ENCODE peak calls at places on chromosomes 3 and 15, in five cellular contexts. S is GM12865, W is Peyer's patch, E is lower leg skin, R is heart right ventricle. C is an unnamed sample.

GRCh38 chr3:87924485-87924884 is 134.3 kb downstream of the CGGBP1 start:
- DNase-seq in S (no peak), W (no peak), E (no peak), R (no peak), C (no peak)

GRCh38 chr3:197519801-197520211 is 36.0 kb downstream of the BDH1 start:
- DNase-seq in S (no peak), W (no peak), E (no peak), R (no peak), C (no peak)

GRCh38 chr3:153768559-153769469 is 352.4 kb upstream of the ARHGEF26 start:
- DNase-seq in S (peak), W (no peak), E (no peak), R (no peak), C (no peak)

GRCh38 chr3:158912621-158913020 is 110.8 kb downstream of the MFSD1 start:
- DNase-seq in S (no peak), W (no peak), E (no peak), R (no peak), C (no peak)

GRCh38 chr3:19199131-19199530 is 50.8 kb downstream of the KCNH8 start:
- DNase-seq in S (no peak), W (no peak), E (no peak), R (no peak), C (no peak)

GRCh38 chr3:189132901-189133300 is 38.9 kb upstream of the TPRG1 start:
- DNase-seq in S (no peak), W (no peak), E (no peak), R (no peak), C (no peak)

GRCh38 chr3:138367912-138368311 is 19.5 kb downstream of the MRAS start:
- DNase-seq in S (no peak), W (no peak), E (peak), R (peak), C (peak)

GRCh38 chr3:99666201-99666600 is 27.8 kb downstream of the COL8A1 start:
- DNase-seq in S (no peak), W (no peak), E (no peak), R (no peak), C (no peak)

GRCh38 chr3:127701281-127701792 is 28.6 kb downstream of the ABTB1 start:
- DNase-seq in S (no peak), W (no peak), E (no peak), R (peak), C (no peak)

GRCh38 chr15:75532413-75533250 is 46.5 kb downstream of the PTPN9 start:
- DNase-seq in S (peak), W (peak), E (no peak), R (peak), C (peak)
- TF ChIP-seq CTCF in S (peak), W (peak), E (no peak), R (peak), C (peak)

DNA sequence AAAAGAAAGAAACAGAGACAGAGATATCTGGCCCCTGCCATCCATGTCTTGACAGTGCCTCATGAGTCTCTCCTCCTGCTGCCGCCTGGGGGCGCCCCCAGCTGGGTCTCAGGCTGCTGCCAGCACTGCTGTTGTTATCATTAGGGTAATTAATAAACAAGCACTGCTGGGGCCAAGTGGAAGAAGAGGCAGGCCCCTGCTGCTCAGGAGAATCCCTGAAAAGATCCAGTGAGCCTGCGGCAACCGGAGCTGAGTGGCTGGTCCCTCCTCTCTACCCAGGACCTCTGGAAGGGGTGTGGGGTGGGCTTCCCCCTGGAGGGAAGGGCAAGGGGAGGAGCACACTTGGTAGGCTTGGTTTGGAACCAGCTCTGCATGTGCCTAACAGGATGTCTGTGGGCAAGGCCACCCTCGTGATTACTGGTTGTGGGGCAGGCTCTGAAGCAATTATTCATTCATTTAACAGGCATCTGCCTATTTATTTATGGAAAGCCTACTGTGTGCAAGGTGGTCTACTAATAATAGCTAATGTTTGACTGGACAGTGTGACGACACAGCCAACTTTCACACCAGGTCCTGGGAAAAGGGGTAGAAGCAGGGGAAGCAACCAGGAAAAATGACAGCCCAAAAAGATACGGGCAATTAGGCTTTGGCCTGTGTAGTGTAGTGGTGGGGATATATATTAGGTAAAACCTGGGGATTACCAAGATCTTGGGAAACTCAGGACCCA is 1.2 kb upstream of the TYRO3 start:
- DNase-seq in S (peak), W (peak), E (peak), R (peak), C (peak)
- TF ChIP-seq CTCF in S (peak), W (peak), E (no peak), R (peak), C (peak)

GRCh38 chr3:195226900-195227447 is 44.0 kb downstream of the XXYLT1 start:
- DNase-seq in S (no peak), W (peak), E (peak), R (no peak), C (peak)
- TF ChIP-seq CTCF in S (peak), W (peak), E (no peak), R (no peak), C (no peak)

DNA sequence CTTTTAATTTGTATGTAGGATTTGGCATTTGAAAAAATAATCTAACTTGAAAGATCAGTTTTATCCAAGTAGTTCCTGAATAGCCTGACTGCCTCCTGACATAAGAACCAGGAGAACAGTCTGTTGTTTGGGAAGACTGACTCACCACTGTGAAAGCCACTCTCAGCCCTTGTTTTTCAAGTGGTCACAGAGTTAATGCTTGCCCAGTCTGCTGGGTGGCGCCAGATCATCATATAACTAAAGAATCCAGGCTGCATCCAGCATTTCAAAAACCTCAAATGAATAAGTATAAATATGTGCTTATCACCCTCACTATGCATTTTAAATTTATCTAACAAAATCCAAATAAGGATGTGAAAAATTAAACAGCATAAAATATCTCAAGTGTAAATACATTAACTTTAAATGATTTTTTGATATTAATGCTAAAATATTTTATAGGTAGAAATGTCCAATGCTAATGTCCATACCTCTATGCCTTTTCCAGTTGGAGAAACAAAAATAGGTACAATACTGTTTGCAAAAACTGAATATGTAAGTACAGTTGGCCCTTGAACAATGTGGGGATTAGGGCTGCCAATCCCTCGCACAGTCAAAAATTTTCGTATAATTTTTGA is 26.9 kb upstream of the ZBBX start:
- DNase-seq in S (peak), W (no peak), E (no peak), R (no peak), C (no peak)
- TF ChIP-seq CTCF in S (peak), W (no peak), E (no peak), R (peak), C (no peak)

GRCh38 chr3:30498587-30498967 is 107.8 kb upstream of the TGFBR2 start:
- DNase-seq in S (no peak), W (no peak), E (no peak), R (no peak), C (no peak)
- TF ChIP-seq CTCF in S (no peak), W (no peak), E (no peak), R (no peak), C (no peak)

GRCh38 chr15:43186003-43186353 is 775 bp downstream of the CCNDBP1 start:
- DNase-seq in S (no peak), W (no peak), E (no peak), R (no peak), C (no peak)
- TF ChIP-seq CTCF in S (no peak), W (no peak), E (no peak), R (peak), C (no peak)

C was measured in uterus.